ENCODE peak calls at places on chromosomes 1 and 21, in six cellular contexts. T is left ventricle myocardium inferior, Y is IMR-90, Z is tibial artery, J is GM23338, O is astrocyte of the spinal cord. K is an unnamed sample.
A peak's percentile ranks its signal among the peaks of the same experiment; 100 is the strongest.

GRCh38 chr1:35708179-35708891 is 10.3 kb downstream of the C1orf216 start:
- DNase-seq in O (no peak), Y (no peak), J (peak; percentile 69), T (no peak), Z (no peak), K (no peak)

GRCh38 chr21:20661745-20662470 is 336.3 kb upstream of the NCAM2 start:
- DNase-seq in O (peak; percentile 6), J (peak; percentile 92), Z (no peak), Y (no peak), T (no peak), K (no peak)

GRCh38 chr1:11602981-11603380 is 51.2 kb downstream of the FBXO2 start:
- DNase-seq in J (no peak), Y (no peak), Z (no peak), O (no peak), T (no peak), K (no peak)

GRCh38 chr1:45922374-45922773 is 119.0 kb downstream of the MAST2 start:
- DNase-seq in J (no peak), T (peak; percentile 81), Z (no peak), O (no peak), Y (no peak), K (no peak)

GRCh38 chr1:20702416-20702815 is 15.4 kb downstream of the KIF17 start:
- DNase-seq in J (no peak), Y (peak; percentile 39), O (peak; percentile 18), Z (no peak), T (no peak), K (peak; percentile 28)

GRCh38 chr1:66951513-66951912 is 26.7 kb downstream of the MIER1 start:
- DNase-seq in Y (peak; percentile 90), J (no peak), O (peak; percentile 77), T (no peak), Z (no peak), K (peak; percentile 32)

GRCh38 chr1:170556910-170557309 is 24.9 kb downstream of the GORAB start:
- DNase-seq in Y (peak; percentile 49), O (no peak), Z (no peak), J (no peak), T (no peak), K (peak; percentile 92)

GRCh38 chr1:36369061-36369470 is 16.7 kb downstream of the STK40 start:
- DNase-seq in Y (peak; percentile 60), Z (peak; percentile 83), T (peak; percentile 72), J (peak; percentile 95), O (peak; percentile 60), K (peak; percentile 63)

GRCh38 chr1:30751830-30752650 is 5.5 kb downstream of the LAPTM5 start:
- DNase-seq in Z (no peak), O (no peak), T (no peak), Y (no peak), J (no peak), K (no peak)

GRCh38 chr1:154975409-154976205 is 1.1 kb downstream of the CKS1B start:
- DNase-seq in J (peak; percentile 61), Y (peak; percentile 53), Z (peak; percentile 80), O (peak; percentile 61), T (peak; percentile 51), K (peak; percentile 55)

GRCh38 chr1:159870704-159871103 is 8.2 kb upstream of the VSIG8 start:
- DNase-seq in T (no peak), O (no peak), Y (no peak), J (no peak), Z (no peak), K (no peak)

GRCh38 chr1:180358649-180359048 is 128.6 kb downstream of the LHX4 start:
- DNase-seq in J (no peak), T (peak; percentile 21), Y (peak; percentile 22), O (no peak), Z (no peak), K (no peak)

GRCh38 chr1:163842546-163842945 is 520.8 kb downstream of the NUF2 start:
- DNase-seq in O (no peak), Y (no peak), Z (no peak), J (no peak), T (no peak), K (peak; percentile 51)

GRCh38 chr1:243713470-243714186 is 136.4 kb downstream of the AKT3 start:
- DNase-seq in Y (peak; percentile 44), J (no peak), O (peak; percentile 50), T (no peak), Z (no peak), K (peak; percentile 62)

GRCh38 chr21:13368200-13368599 is 241.4 kb upstream of the POTED start:
- DNase-seq in O (no peak), Z (no peak), T (no peak), J (no peak), Y (no peak), K (no peak)

GRCh38 chr1:79044974-79045650 is 38.6 kb upstream of the ADGRL4 start:
- DNase-seq in Y (no peak), J (peak; percentile 65), O (no peak), Z (no peak), T (no peak), K (peak; percentile 74)

GRCh38 chr1:176111835-176112234 is 95.3 kb downstream of the COP1 start:
- DNase-seq in Z (no peak), J (no peak), Y (peak; percentile 78), O (no peak), T (no peak), K (peak; percentile 68)

GRCh38 chr1:111476214-111476613 is 2.4 kb downstream of the C1orf162 start:
- DNase-seq in Y (no peak), O (no peak), J (no peak), T (no peak), Z (no peak), K (no peak)

GRCh38 chr1:28718601-28719331 is 18.0 kb upstream of the YTHDF2 start:
- DNase-seq in Z (no peak), Y (peak; percentile 67), T (no peak), J (no peak), O (peak; percentile 57), K (peak; percentile 65)

GRCh38 chr21:33266784-33267135 is 593 bp downstream of the IL10RB start:
- DNase-seq in Z (peak; percentile 69), O (no peak), Y (no peak), J (no peak), T (peak; percentile 20), K (no peak)

GRCh38 chr21:33268392-33268735 is 2.2 kb downstream of the IL10RB start:
- DNase-seq in Y (no peak), J (no peak), Z (no peak), O (no peak), T (no peak), K (no peak)

GRCh38 chr21:33265664-33266049 is 510 bp upstream of the IL10RB start:
- DNase-seq in Y (peak; percentile 14), Z (peak; percentile 77), J (peak; percentile 65), T (peak; percentile 50), O (no peak), K (peak; percentile 35)

GRCh38 chr21:33266050-33266783 is at the start of gene IL10RB:
- DNase-seq in J (peak; percentile 92), T (peak; percentile 81), O (peak; percentile 60), Z (peak; percentile 84), Y (peak; percentile 39), K (peak; percentile 28)

GRCh38 chr21:33267250-33267649 is 1.1 kb downstream of the IL10RB start:
- DNase-seq in J (no peak), Z (no peak), T (no peak), Y (no peak), O (no peak), K (no peak)
- H3K4me3 ChIP-seq in J (peak overlapping the region; percentile 80), Z (peak overlapping the region; percentile 85), T (peak overlapping the region; percentile 95), Y (peak overlapping the region; percentile 89), O (peak overlapping the region; percentile 79), K (peak overlapping the region; percentile 81)

DNA sequence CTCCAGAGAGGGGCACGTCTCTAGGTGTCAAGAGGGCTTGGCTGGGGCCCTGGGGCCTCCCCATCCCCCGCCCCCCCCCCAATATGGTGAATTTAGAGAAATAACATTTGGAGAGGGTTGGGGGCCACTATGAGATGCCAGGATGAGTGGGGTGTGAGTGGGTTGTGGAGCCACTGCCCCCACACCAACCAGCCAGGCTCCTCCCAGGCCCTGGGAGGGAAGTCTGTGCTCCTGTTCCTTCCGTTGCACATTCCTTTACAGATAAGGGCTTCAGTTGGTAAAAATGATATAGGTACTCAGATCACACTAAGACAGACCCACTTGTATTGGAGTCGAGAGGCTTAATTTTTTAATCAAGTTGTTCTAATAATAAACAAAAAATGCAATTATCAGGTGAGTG is 585 bp upstream of the PLEKHA6 start:
- DNase-seq in O (no peak), Y (no peak), J (no peak), T (no peak), Z (no peak), K (no peak)
- TF ChIP-seq CTCF in O (no peak), Y (no peak), J (no peak), T (no peak), Z (no peak), K (no peak)

DNA sequence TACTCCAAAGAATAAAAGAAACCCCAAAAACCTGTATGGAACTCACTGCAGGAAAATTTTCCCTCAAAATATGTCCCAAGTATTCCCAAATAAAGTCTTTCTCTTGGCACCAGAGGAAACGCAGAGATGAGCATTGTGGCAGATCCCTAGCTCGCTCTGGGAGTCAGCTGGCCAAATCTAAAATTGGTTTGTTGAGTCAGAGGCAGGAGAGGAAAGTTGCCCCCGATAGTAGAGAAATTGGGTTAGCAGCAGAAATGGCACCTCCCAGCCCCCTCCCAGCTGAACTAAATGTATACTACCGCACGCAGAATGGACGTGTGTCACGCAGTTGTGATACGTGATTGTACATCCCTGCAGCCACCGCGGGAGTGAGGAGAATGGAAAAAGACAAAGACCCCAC is 39.9 kb upstream of the TARBP1 start:
- DNase-seq in Z (no peak), O (no peak), J (no peak), Y (no peak), T (no peak), K (no peak)
- H3K4me3 ChIP-seq in Z (no peak overlapping the region), O (no peak overlapping the region), J (no peak overlapping the region), Y (no peak overlapping the region), T (no peak overlapping the region), K (no peak overlapping the region)

DNA sequence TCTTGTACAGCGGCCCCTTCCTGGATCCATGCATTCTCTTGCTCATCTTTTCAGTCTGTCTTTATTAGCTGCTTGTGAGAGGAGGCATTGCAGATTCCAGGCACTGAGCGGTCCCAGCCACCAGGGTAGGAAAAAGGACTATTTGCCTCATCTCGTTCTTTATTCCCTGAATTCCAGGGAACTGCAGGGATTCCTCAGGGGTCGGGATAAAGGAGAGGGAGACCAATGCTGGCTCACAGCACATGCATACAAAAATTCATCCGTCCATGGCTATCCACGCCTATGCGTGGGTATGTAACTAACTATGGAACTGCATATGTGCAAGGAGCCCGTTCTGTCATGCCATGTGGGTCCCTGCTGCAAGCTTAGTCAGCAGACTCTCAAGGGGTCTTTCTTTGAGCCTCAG is 879 bp upstream of the PLPPR5 start:
- DNase-seq in Y (no peak), T (no peak), O (no peak), Z (no peak), J (peak; percentile 70), K (no peak)
- TF ChIP-seq CTCF in Y (no peak), T (no peak), O (no peak), Z (no peak), J (peak; percentile 9), K (no peak)

DNA sequence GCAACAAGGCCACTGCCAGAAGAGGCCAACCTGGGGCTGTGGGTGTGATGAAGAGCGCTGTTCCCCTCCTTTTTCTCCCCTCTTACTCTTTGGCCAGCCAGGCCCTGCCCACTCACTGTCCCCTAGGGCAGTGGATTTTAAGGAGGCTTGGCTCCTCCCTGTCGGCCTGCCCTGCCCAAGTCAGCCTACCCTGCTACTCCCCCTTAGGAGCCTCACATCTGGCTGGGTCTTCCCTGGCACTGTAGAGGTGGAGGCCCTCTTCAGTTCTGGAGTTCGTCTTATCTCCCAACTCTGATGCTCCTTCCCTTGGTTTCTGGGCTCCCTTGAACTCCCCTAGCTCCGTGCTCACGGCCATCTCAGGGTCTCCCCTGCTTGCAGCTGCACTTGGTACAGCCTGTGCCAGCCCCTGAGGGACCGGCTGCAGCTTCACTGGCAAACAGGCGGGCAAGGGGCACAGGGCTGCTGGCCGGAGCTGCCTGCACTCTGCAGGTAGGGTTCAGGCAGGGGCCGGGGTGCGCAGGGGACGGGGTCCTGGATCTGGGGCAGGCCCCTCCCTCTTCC is 4.0 kb downstream of the AMPD2 start:
- DNase-seq in O (no peak), J (no peak), T (no peak), Z (peak; percentile 70), Y (no peak), K (no peak)
- H3K4me3 ChIP-seq in O (no peak overlapping the region), J (no peak overlapping the region), T (no peak overlapping the region), Z (peak overlapping the region; percentile 37), Y (no peak overlapping the region), K (no peak overlapping the region)

K was measured in fibroblast of mammary gland.